ENCODE peak calls at places on chromosomes 1 and 21, in five cellular contexts. O is IMR-90, E is H1, R is K562, B is HepG2. T is an unnamed sample.
A peak's percentile ranks its signal among the peaks of the same experiment; 100 is the strongest.

GRCh38 chr1:39901486-39902120 is at the start of gene MYCL:
- DNase-seq in R (peak; percentile 92), B (peak; percentile 64), O (peak; percentile 60), E (peak; percentile 79), T (peak; percentile 80)

GRCh38 chr1:76202670-76203069 is 128.1 kb downstream of the ST6GALNAC3 start:
- DNase-seq in B (no peak), R (no peak), E (no peak), O (no peak), T (no peak)

GRCh38 chr1:224726783-224727182 is 110.7 kb downstream of the CNIH3 start:
- DNase-seq in O (peak; percentile 91), R (no peak), E (no peak), B (no peak), T (no peak)

GRCh38 chr1:182377175-182377574 is 14.4 kb downstream of the GLUL start:
- DNase-seq in B (no peak), R (no peak), O (no peak), E (no peak), T (no peak)

GRCh38 chr1:89199515-89199914 is 773 bp upstream of the GBP4 start:
- DNase-seq in B (no peak), E (no peak), R (no peak), O (no peak), T (no peak)

GRCh38 chr1:81836007-81836626 is 35.4 kb downstream of the ADGRL2 start:
- DNase-seq in O (peak; percentile 3), B (no peak), E (no peak), R (no peak), T (no peak)

GRCh38 chr1:37052120-37052519 is 17.8 kb upstream of the GRIK3 start:
- DNase-seq in E (no peak), O (peak; percentile 2), B (no peak), R (no peak), T (no peak)

GRCh38 chr21:39313042-39313456 is 383 bp downstream of the BRWD1 start:
- DNase-seq in R (peak; percentile 67), E (no peak), B (no peak), O (no peak), T (no peak)

GRCh38 chr1:88890790-88891317 is 513 bp downstream of the GTF2B start:
- DNase-seq in O (peak; percentile 41), E (no peak), R (peak; percentile 9), B (peak; percentile 36), T (no peak)

GRCh38 chr1:19636065-19636464 is 8.0 kb upstream of the NBL1 start:
- DNase-seq in O (no peak), E (no peak), B (no peak), R (no peak), T (no peak)

GRCh38 chr1:231951399-231951798 is 324.8 kb downstream of the DISC1 start:
- DNase-seq in B (no peak), O (peak; percentile 69), E (no peak), R (no peak), T (no peak)

GRCh38 chr1:20248954-20249612 is 41.6 kb upstream of the VWA5B1 start:
- DNase-seq in O (no peak), B (no peak), E (no peak), R (no peak), T (no peak)

GRCh38 chr1:223846668-223847007 is 891 bp upstream of the TP53BP2 start:
- DNase-seq in R (peak; percentile 45), B (peak; percentile 27), O (no peak), E (no peak), T (peak; percentile 42)

GRCh38 chr21:39000496-39000895 is 182.8 kb downstream of the PSMG1 start:
- DNase-seq in B (no peak), R (no peak), O (peak; percentile 46), E (no peak), T (no peak)

GRCh38 chr21:41921089-41921819 is 32.6 kb downstream of the C2CD2 start:
- DNase-seq in E (no peak), O (no peak), R (no peak), B (peak; percentile 16), T (no peak)

GRCh38 chr1:42041031-42041430 is 112.2 kb upstream of the GUCA2B start:
- DNase-seq in B (no peak), O (no peak), E (no peak), R (no peak), T (no peak)

GRCh38 chr1:39204441-39205081 is at the start of gene MACF1:
- DNase-seq in R (peak; percentile 75), E (no peak), O (peak; percentile 98), B (no peak), T (peak; percentile 50)

GRCh38 chr1:47186267-47187185 is 3.3 kb downstream of the PDZK1IP1 start:
- DNase-seq in R (no peak), B (peak; percentile 75), O (no peak), E (no peak), T (no peak)

GRCh38 chr1:20633190-20634064 is at the start of gene PINK1:
- DNase-seq in E (peak; percentile 67), B (peak; percentile 86), O (peak; percentile 53), R (peak; percentile 94), T (peak; percentile 76)

GRCh38 chr1:47972864-47973437 is 24.2 kb downstream of the TRABD2B start:
- DNase-seq in R (peak; percentile 32), B (no peak), E (no peak), O (no peak), T (no peak)

GRCh38 chr21:43997766-43998742 is 14.1 kb upstream of the TRAPPC10 start:
- DNase-seq in O (no peak), E (no peak), R (no peak), B (no peak), T (no peak)

GRCh38 chr1:208534604-208534907 is 290.4 kb upstream of the PLXNA2 start:
- DNase-seq in R (no peak), B (no peak), O (no peak), E (no peak), T (no peak)

GRCh38 chr1:42788021-42788420 is 3.2 kb downstream of the TMEM269 start:
- DNase-seq in B (no peak), E (no peak), O (no peak), R (no peak), T (no peak)

GRCh38 chr1:15835205-15835740 is 12.2 kb upstream of the SPEN start:
- DNase-seq in E (no peak), R (no peak), O (no peak), B (peak; percentile 27), T (no peak)

GRCh38 chr21:28731700-28732321 is 260.9 kb downstream of the LTN1 start:
- DNase-seq in O (no peak), E (no peak), B (no peak), R (no peak), T (no peak)

GRCh38 chr1:55231745-55232144 is 16.6 kb upstream of the USP24 start:
- DNase-seq in E (no peak), O (no peak), R (no peak), B (no peak), T (no peak)

GRCh38 chr1:55235722-55236121 is 20.6 kb upstream of the USP24 start:
- DNase-seq in O (peak; percentile 85), B (no peak), E (no peak), R (no peak), T (no peak)

GRCh38 chr1:55232448-55233148 is 17.4 kb upstream of the USP24 start:
- DNase-seq in B (no peak), R (no peak), E (no peak), O (no peak), T (no peak)

GRCh38 chr1:55234016-55234415 is 18.9 kb upstream of the USP24 start:
- DNase-seq in O (peak; percentile 35), E (no peak), R (no peak), B (no peak), T (no peak)

GRCh38 chr1:55233149-55233777 is 18.1 kb upstream of the USP24 start:
- DNase-seq in R (no peak), B (peak; percentile 81), E (no peak), O (peak; percentile 32), T (no peak)
- TF ChIP-seq MAFK in R (no peak), B (no peak), E (no peak), O (no peak), T (no peak)

GRCh38 chr1:26692793-26693490 is 2.9 kb upstream of the ARID1A start:
- DNase-seq in R (peak; percentile 94), E (peak; percentile 92), B (peak; percentile 97), O (peak; percentile 99), T (peak; percentile 90)
- TF ChIP-seq POLR2A in R (peak; percentile 73), E (no peak), B (peak; percentile 78), O (peak; percentile 58), T (peak; percentile 41)

DNA sequence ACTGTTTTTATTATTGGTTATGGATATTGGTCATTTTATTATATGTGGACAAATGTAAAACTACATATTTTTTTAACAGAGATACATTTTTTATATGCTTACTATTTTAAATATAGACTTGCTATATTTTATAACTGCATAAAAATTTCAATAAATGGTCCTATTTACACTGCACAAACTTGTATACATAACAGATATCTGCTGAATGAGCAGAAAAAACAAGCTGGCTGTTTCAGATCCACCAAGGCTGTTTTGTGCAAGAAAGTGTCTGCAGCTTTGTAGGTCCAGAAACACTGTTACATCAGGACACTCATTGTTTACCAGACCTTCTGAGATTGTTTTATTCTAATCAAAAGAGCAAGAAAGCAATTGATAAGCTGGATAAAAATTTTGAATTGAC is 99.2 kb downstream of the NCAM2 start:
- DNase-seq in R (no peak), O (no peak), E (no peak), B (no peak), T (no peak)
- TF ChIP-seq MAFK in R (peak; percentile 19), O (peak; percentile 47), E (no peak), B (peak; percentile 48), T (no peak)

GRCh38 chr1:24930703-24931480 is 816 bp upstream of the RUNX3 start:
- DNase-seq in O (no peak), R (no peak), B (no peak), E (no peak), T (no peak)

GRCh38 chr1:24927886-24928630 is 2.0 kb downstream of the RUNX3 start:
- DNase-seq in O (no peak), E (no peak), R (no peak), B (no peak), T (no peak)

GRCh38 chr1:24929876-24930702 is at the start of gene RUNX3:
- DNase-seq in O (no peak), R (peak; percentile 46), E (no peak), B (no peak), T (peak; percentile 71)

GRCh38 chr1:24928631-24929090 is 1.4 kb downstream of the RUNX3 start:
- DNase-seq in R (no peak), E (no peak), O (no peak), B (no peak), T (no peak)

GRCh38 chr1:24929091-24929875 is 793 bp downstream of the RUNX3 start:
- DNase-seq in B (no peak), E (no peak), R (no peak), O (no peak), T (peak; percentile 15)
- TF ChIP-seq POLR2A in B (no peak), E (no peak), R (no peak), O (no peak), T (no peak)

GRCh38 chr21:16195896-16196443 is 466.2 kb downstream of the USP25 start:
- DNase-seq in E (no peak), O (no peak), R (no peak), B (no peak), T (no peak)
- TF ChIP-seq MAFK in E (no peak), O (no peak), R (no peak), B (no peak), T (no peak)

GRCh38 chr1:117366281-117366981 is 818 bp upstream of the MAN1A2 start:
- DNase-seq in R (peak; percentile 96), O (peak; percentile 60), B (peak; percentile 44), E (peak; percentile 5), T (peak; percentile 71)
- TF ChIP-seq POLR2A in R (peak; percentile 85), O (no peak), B (peak; percentile 50), E (no peak), T (peak; percentile 49)

GRCh38 chr21:33490991-33491372 is 534 bp downstream of the DNAJC28 start:
- DNase-seq in B (no peak), O (no peak), R (no peak), E (no peak), T (no peak)
- TF ChIP-seq MAFK in B (no peak), O (no peak), R (no peak), E (no peak), T (no peak)

T was measured in A549.